ENCODE peak calls at places on chromosomes 2 and 18, in eight cellular contexts. N is MM.1S, M is body of pancreas, P is upper lobe of right lung, T is DND-41, D is adrenal gland, F is sigmoid colon, K is pancreas. R is an unnamed sample. For H3K36me3, the result is how much of the 10 kb centered on the place peaks cover.

GRCh38 chr2:3523551-3524041 is 4.3 kb upstream of the ADI1 start:
- DNase-seq in F (no peak), M (peak), K (no peak), N (no peak), T (no peak), P (no peak), D (no peak), R (no peak)

GRCh38 chr18:63119647-63120046 is 199.9 kb downstream of the BCL2 start:
- DNase-seq in T (peak), P (no peak), D (no peak), K (no peak), M (peak), F (no peak), N (no peak), R (peak)

GRCh38 chr18:24190590-24190989 is 51.7 kb downstream of the CABYR start:
- DNase-seq in D (no peak), N (no peak), T (no peak), M (no peak), P (no peak), F (no peak), K (no peak), R (no peak)

GRCh38 chr2:232761301-232761907 is 15.0 kb downstream of the KCNJ13 start:
- DNase-seq in P (no peak), N (peak), T (peak), K (no peak), D (no peak), M (peak), F (no peak), R (no peak)

GRCh38 chr2:160876029-160876428 is 284.2 kb upstream of the TANK start:
- DNase-seq in N (no peak), F (no peak), D (no peak), T (no peak), M (no peak), P (no peak), K (no peak), R (no peak)

GRCh38 chr2:132256251-132256902 is 94.6 kb upstream of the ANKRD30BL start:
- DNase-seq in T (no peak), D (no peak), N (no peak), M (no peak), P (no peak), K (no peak), F (no peak), R (no peak)

GRCh38 chr18:58947136-58947732 is 82.6 kb downstream of the ZNF532 start:
- DNase-seq in T (no peak), M (no peak), F (no peak), P (no peak), N (no peak), D (no peak), K (no peak), R (no peak)

GRCh38 chr2:240911641-240912265 is 5.6 kb downstream of the CROCC2 start:
- DNase-seq in M (no peak), K (no peak), P (no peak), D (no peak), F (no peak), T (no peak), N (no peak), R (no peak)

GRCh38 chr18:13137041-13137938 is 81.3 kb upstream of the LDLRAD4 start:
- DNase-seq in N (peak), T (peak), P (peak), F (no peak), K (peak), D (peak), M (peak), R (no peak)

GRCh38 chr2:181334158-181334826 is 122.9 kb upstream of the ITGA4 start:
- DNase-seq in P (no peak), F (no peak), D (no peak), N (no peak), K (no peak), T (no peak), M (no peak), R (no peak)

GRCh38 chr18:44887227-44887631 is 206.5 kb downstream of the SETBP1 start:
- DNase-seq in P (no peak), F (no peak), K (no peak), T (no peak), D (no peak), M (peak), N (peak), R (no peak)

GRCh38 chr2:85926931-85927527 is 38.2 kb upstream of the ST3GAL5 start:
- DNase-seq in M (no peak), D (no peak), K (peak), F (no peak), T (no peak), P (no peak), N (no peak), R (no peak)

GRCh38 chr2:217316743-217317142 is 456.9 kb upstream of the TNP1 start:
- DNase-seq in D (no peak), T (peak), M (no peak), P (no peak), F (no peak), N (peak), K (no peak), R (no peak)

GRCh38 chr2:164662066-164662465 is 40.8 kb upstream of the GRB14 start:
- DNase-seq in T (no peak), N (no peak), M (no peak), D (peak), P (no peak), K (no peak), F (no peak), R (no peak)

GRCh38 chr2:158600155-158600802 is 143.5 kb downstream of the PKP4 start:
- DNase-seq in M (peak), T (no peak), K (no peak), F (no peak), N (no peak), P (no peak), D (peak), R (peak)

GRCh38 chr2:234333168-234334130 is 163.4 kb downstream of the ARL4C start:
- DNase-seq in K (no peak), M (no peak), T (no peak), N (no peak), D (no peak), P (no peak), F (no peak), R (no peak)

GRCh38 chr2:62344472-62344871 is 148.6 kb downstream of the B3GNT2 start:
- DNase-seq in M (no peak), F (no peak), T (no peak), P (no peak), K (no peak), D (no peak), N (peak), R (no peak)

GRCh38 chr2:46657042-46657504 is 177.7 kb downstream of the TMEM247 start:
- DNase-seq in P (no peak), D (peak), K (no peak), F (peak), T (no peak), M (peak), N (no peak), R (peak)
- TF ChIP-seq CTCF in P (peak), D (peak), K (no peak), F (no peak), T (peak), M (peak), N (peak), R (peak)

DNA sequence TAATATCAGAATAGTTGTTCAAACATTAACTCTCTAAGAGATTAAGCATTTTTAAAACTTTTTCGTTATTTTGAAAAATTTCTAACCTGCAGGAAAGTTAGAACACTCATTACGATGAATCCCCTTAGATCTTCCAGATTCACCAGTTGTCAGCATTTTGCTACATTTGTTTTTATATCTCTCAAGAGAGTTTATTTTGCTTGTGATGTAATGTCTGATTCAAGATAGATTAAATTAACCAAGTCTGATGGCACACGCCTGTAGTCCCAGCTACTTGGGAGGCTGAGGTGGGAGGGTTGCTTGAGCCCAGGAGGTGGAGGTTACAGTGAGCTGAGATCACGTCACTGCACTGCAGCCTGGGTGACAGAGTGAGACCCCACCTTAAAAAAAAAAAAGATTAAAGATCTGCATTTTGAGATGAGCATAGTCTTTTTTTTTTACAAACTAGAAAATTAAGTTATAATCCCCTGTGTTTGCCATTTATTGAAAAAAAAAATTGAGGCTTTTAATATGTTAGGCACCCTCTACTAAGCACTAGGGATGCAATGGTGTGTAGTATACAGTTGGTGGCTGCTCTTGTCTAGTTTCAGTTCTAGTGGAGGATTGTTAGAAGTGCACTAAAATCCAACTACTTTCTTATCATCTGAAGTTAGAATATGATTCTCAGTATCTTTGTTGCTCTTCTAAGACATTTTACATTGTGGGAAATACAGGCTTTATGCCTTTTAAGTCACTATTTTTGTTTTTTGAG is 20.9 kb downstream of the RAB10 start:
- DNase-seq in D (no peak), P (no peak), N (no peak), M (no peak), F (no peak), K (no peak), T (no peak), R (no peak)
- H3K36me3 ChIP-seq in D (under half), P (under half), N (under half), M (under half), F (under half), K (under half), T (under half), R (under half)

DNA sequence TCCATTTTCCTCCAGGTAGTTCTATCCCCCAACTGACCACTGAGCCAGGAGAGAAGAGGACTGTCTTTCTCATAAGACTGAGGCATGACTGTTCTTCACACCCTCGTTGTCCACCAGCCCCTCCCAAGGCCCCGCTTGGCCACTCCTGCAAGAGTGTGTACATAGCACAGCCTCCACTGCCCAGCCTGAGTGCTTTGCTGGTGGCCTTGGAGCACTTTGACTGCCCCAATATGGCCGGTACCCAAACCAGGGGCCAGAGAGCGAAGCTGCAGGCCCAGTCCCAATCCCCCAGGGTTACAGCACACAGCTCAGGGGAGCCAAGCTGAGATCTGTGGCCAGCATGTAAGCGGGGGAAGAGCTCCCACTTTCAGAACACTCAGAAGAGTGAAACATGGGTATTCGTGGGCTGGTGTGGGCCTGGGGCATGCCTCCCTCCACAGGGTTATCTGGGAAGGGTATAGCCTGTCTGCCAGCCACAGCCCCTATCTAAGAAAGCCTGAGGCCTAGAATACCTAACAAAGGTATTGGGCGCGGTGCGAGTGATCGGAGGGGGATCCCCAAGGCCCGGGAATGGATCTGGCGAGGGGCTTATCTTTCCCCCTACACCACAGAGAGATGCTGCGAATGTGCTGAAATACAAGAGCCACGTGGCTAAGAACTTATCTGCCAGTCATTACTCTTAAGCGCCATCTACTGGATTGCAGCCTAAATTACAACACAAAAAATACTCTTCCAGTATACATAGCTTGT is 163.8 kb downstream of the WDPCP start:
- DNase-seq in P (no peak), N (peak), D (no peak), F (no peak), K (peak), T (peak), M (no peak), R (no peak)
- TF ChIP-seq CTCF in P (peak), N (peak), D (peak), F (no peak), K (no peak), T (peak), M (peak), R (peak)

GRCh38 chr2:16566701-16567100 is 98.9 kb downstream of the CYRIA start:
- DNase-seq in N (no peak), T (no peak), F (no peak), P (no peak), M (no peak), K (no peak), D (no peak), R (no peak)
- H3K36me3 ChIP-seq in N (under half), T (under half), F (under half), P (under half), M (under half), K (under half), D (under half), R (under half)